ENCODE peak calls at places on chromosomes 3 and 15, in four cellular contexts. V is BE2C, D is psoas muscle, G is endodermal cell. Z is an unnamed sample. For H3K9me3 and H3K36me3, the result is how much of the 10 kb centered on the place peaks cover.

GRCh38 chr3:89108154-89108553 is 733 bp downstream of the EPHA3 start:
- DNase-seq in V (no peak), D (no peak), G (no peak), Z (no peak)

GRCh38 chr3:117248149-117248548 is 538.6 kb downstream of the TUSC7 start:
- DNase-seq in V (peak), D (no peak), G (no peak), Z (no peak)

GRCh38 chr3:9826815-9827574 is 16.8 kb downstream of the RPUSD3 start:
- DNase-seq in V (peak), D (no peak), G (peak), Z (no peak)

GRCh38 chr15:63495343-63495742 is 9.1 kb upstream of the USP3 start:
- DNase-seq in V (no peak), D (no peak), G (peak), Z (no peak)

GRCh38 chr3:185363662-185364203 is 797 bp downstream of the MAP3K13 start:
- DNase-seq in V (no peak), D (no peak), G (no peak), Z (no peak)

GRCh38 chr3:192060160-192060783 is 599.3 kb downstream of the PYDC2 start:
- DNase-seq in V (no peak), D (no peak), G (no peak), Z (no peak)

GRCh38 chr15:86555939-86556725 is 476.5 kb downstream of the AGBL1 start:
- DNase-seq in V (no peak), D (no peak), G (no peak), Z (no peak)

GRCh38 chr3:105944281-105944680 is 75.5 kb upstream of the CBLB start:
- DNase-seq in V (no peak), D (no peak), G (no peak), Z (no peak)

GRCh38 chr15:30962079-30962478 is 29.3 kb downstream of the MTMR10 start:
- DNase-seq in V (no peak), D (no peak), G (no peak), Z (no peak)

GRCh38 chr3:121399820-121400219 is 146.0 kb downstream of the POLQ start:
- DNase-seq in V (no peak), D (no peak), G (no peak), Z (no peak)

GRCh38 chr3:27080126-27080525 is 289.1 kb downstream of the NEK10 start:
- DNase-seq in V (no peak), D (no peak), G (no peak), Z (no peak)

GRCh38 chr3:170745211-170745718 is 124.7 kb downstream of the RPL22L1 start:
- DNase-seq in V (no peak), D (no peak), G (no peak), Z (no peak)

GRCh38 chr3:193836918-193837317 is 243.9 kb downstream of the OPA1 start:
- DNase-seq in V (no peak), D (no peak), G (peak), Z (no peak)

GRCh38 chr3:160003520-160004128 is 15.0 kb downstream of the IL12A start:
- DNase-seq in V (peak), D (peak), G (peak), Z (no peak)

GRCh38 chr15:76929011-76929760 is 2.4 kb upstream of the RCN2 start:
- DNase-seq in V (no peak), D (no peak), G (no peak), Z (no peak)

GRCh38 chr3:170424879-170425278 is 6.2 kb downstream of the CLDN11 start:
- DNase-seq in V (no peak), D (no peak), G (no peak), Z (no peak)

GRCh38 chr15:101361418-101361817 is 66.4 kb upstream of the SNRPA1 start:
- DNase-seq in V (no peak), D (no peak), G (no peak), Z (no peak)

GRCh38 chr3:49132437-49133225 is at the start of gene LAMB2:
- DNase-seq in V (peak), D (peak), G (peak), Z (peak)

GRCh38 chr15:62412634-62413033 is 247.5 kb upstream of the C2CD4B start:
- DNase-seq in V (no peak), D (no peak), G (no peak), Z (no peak)

GRCh38 chr3:123489400-123490004 is 40.6 kb upstream of the ADCY5 start:
- DNase-seq in V (peak), D (peak), G (peak), Z (peak)

GRCh38 chr3:61052855-61053254 is 198.4 kb downstream of the FHIT start:
- DNase-seq in V (no peak), D (no peak), G (no peak), Z (no peak)

GRCh38 chr3:60517134-60517533 is 734.1 kb downstream of the FHIT start:
- DNase-seq in V (no peak), D (no peak), G (no peak), Z (no peak)

GRCh38 chr3:196122021-196122687 is 40.3 kb upstream of the TFRC start:
- DNase-seq in V (no peak), D (no peak), G (no peak), Z (no peak)

GRCh38 chr3:189238071-189238470 is 66.3 kb downstream of the TPRG1 start:
- DNase-seq in V (no peak), D (no peak), G (no peak), Z (no peak)

GRCh38 chr15:87973456-87974215 is 282.9 kb downstream of the NTRK3 start:
- DNase-seq in V (no peak), D (no peak), G (peak), Z (no peak)

GRCh38 chr3:127038923-127039581 is 56.1 kb downstream of the PLXNA1 start:
- DNase-seq in V (no peak), D (peak), G (no peak), Z (no peak)

GRCh38 chr15:69648215-69648614 is 195.6 kb downstream of the RPLP1 start:
- DNase-seq in V (peak), D (no peak), G (peak), Z (no peak)

GRCh38 chr3:86410587-86410986 is 580.4 kb downstream of the VGLL3 start:
- DNase-seq in V (no peak), D (no peak), G (no peak), Z (no peak)

GRCh38 chr15:89067751-89068150 is 20.5 kb upstream of the ABHD2 start:
- DNase-seq in V (no peak), D (no peak), G (no peak), Z (no peak)

GRCh38 chr15:89837134-89837829 is 22.6 kb upstream of the ANPEP start:
- DNase-seq in V (no peak), D (no peak), G (no peak), Z (peak)

GRCh38 chr15:41105348-41106334 is 10.4 kb downstream of the INO80 start:
- DNase-seq in V (no peak), D (no peak), G (no peak), Z (no peak)

GRCh38 chr15:77659350-77660321 is 26.9 kb upstream of the LINGO1 start:
- DNase-seq in V (peak), D (peak), G (peak), Z (no peak)

GRCh38 chr3:167198949-167199348 is 181.1 kb downstream of the ZBBX start:
- DNase-seq in V (no peak), D (no peak), G (no peak), Z (no peak)

GRCh38 chr3:99714146-99714545 is 75.8 kb downstream of the COL8A1 start:
- DNase-seq in V (no peak), D (no peak), G (no peak), Z (no peak)

GRCh38 chr15:68583936-68584703 is 5.3 kb downstream of the CORO2B start:
- DNase-seq in V (no peak), D (no peak), G (no peak), Z (no peak)

GRCh38 chr3:192188218-192188835 is 539.0 kb downstream of the FGF12 start:
- DNase-seq in V (peak), D (peak), G (peak), Z (peak)

GRCh38 chr3:26460975-26461374 is 161.6 kb upstream of the LRRC3B start:
- DNase-seq in V (no peak), D (no peak), G (no peak), Z (no peak)

GRCh38 chr15:58043192-58043903 is 22.2 kb downstream of the ALDH1A2 start:
- DNase-seq in V (peak), D (peak), G (peak), Z (no peak)

GRCh38 chr3:140629351-140630137 is 48.3 kb upstream of the TRIM42 start:
- DNase-seq in V (no peak), D (no peak), G (no peak), Z (no peak)

GRCh38 chr3:107455621-107456020 is 67.1 kb upstream of the BBX start:
- DNase-seq in V (no peak), D (no peak), G (no peak), Z (no peak)

DNA sequence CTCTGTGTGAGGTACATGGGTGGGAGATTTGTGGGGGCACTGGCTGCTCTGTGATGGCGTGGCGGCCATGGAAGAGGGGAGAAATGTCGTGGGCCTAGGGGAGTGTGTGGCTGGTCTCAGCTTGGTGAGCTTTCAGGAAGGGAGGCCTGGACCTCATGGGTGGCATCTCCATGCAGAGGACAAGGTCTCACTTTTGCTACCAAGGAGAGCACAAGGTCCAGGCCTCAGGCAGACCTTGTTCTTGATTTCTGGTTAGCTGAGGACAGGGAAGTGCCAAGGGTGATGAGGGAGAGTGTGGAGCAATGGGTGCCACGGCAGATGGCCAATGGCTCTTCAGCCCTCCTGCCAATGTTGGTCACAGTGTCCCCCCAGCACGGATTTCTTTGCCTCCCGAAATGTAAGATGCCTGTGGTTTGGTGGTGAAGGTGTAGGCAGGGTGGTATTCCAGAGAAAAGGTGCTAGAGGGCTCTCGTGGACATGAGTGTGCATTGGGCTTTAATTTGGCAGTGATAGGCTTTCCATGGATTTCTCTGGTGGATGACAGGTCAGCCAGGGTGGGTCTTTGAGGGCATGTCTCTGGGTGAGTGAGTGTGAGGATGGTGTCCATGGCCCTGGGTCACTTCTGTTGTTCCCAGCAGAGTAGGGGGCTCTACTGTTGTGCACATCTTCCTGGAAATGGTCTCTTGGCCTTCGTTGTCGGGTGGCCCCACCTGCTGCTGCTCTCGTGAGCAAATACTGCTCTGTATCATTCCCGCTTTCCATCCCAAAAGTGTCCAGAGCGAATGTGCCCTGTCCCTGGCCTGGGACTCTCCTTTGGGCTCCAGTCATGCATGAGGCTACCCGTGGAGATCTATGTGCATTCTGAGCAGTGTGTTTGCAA is 108.0 kb downstream of the SNRPN start:
- DNase-seq in V (no peak), D (no peak), G (peak), Z (no peak)
- H3K9me3 ChIP-seq in V (under half), D (half or more), G (half or more), Z (half or more)

GRCh38 chr3:70273492-70273891 is 38.9 kb downstream of the MDFIC2 start:
- DNase-seq in V (no peak), D (no peak), G (no peak), Z (no peak)
- H3K4me3 ChIP-seq in V (no peak), D (no peak), G (no peak), Z (no peak)

DNA sequence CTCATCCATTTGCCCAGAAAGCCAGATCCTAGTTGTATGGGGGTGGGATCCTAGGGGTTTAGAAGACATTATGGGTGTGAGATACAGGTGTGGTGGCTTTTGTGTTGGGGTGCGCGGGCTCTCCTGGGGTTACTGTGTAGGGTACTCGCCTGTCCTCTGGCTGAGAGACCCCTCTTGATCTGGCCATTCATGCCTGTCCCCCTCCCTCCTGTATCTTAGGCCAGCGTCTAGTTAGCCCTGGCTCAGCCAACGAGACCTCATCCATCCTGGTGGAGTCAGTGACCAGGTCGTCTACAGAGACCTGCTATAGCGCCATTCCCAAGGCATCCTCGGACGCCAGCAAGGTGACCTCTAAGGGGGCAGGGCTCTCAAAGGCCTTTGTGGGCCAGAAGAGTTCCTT is 41.4 kb downstream of the DNASE1L3 start:
- DNase-seq in V (no peak), D (no peak), G (no peak), Z (no peak)
- H3K36me3 ChIP-seq in V (under half), D (under half), G (half or more), Z (under half)

GRCh38 chr3:109887293-109887692 is 549.9 kb upstream of the DPPA4 start:
- DNase-seq in V (no peak), D (no peak), G (no peak), Z (no peak)
- H3K9me3 ChIP-seq in V (under half), D (under half), G (under half), Z (under half)

GRCh38 chr3:39809995-39810595 is 686 bp downstream of the MYRIP start:
- DNase-seq in V (peak), D (no peak), G (peak), Z (no peak)

GRCh38 chr3:39806820-39807219 is 2.6 kb upstream of the MYRIP start:
- DNase-seq in V (no peak), D (no peak), G (no peak), Z (no peak)

GRCh38 chr3:39810647-39811161 is 1.3 kb downstream of the MYRIP start:
- DNase-seq in V (no peak), D (no peak), G (peak), Z (no peak)

GRCh38 chr3:39809181-39809994 is at the start of gene MYRIP:
- DNase-seq in V (peak), D (peak), G (peak), Z (no peak)

DNA sequence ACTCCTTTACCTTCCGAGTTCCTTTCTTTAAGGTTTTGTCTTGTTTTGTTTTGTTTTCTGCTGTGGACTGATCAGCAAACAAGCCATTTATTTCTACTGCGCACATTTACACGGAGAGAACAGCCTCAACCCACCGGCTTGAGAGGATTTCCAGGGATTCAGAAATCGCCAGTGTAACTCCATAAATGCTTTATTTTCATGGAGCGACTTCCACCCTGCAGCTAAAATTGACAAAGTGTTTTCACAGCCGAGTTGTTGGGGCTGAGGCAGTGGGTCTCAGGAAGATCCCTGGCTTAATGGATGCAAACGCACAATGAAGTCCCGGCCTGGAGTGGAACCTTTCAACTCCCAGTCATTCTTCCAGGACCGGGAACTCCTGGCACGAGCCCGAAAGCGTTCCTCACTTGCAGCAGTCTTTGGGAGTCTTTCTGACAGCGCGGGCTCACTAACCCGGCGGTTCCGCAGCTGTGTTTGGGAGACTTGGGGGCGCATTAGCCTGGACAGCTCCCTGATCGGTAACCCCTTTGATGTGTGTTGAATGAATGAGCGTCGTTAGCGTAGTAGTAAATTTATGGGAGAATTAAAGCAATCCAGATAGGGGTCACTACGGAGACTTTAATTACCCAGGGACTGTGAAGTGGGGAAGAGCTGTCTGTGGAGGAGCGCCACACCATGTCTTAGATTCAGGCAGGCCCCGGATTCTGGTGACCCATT is 785 bp upstream of the MYRIP start:
- DNase-seq in V (peak), D (no peak), G (peak), Z (no peak)
- H3K4me3 ChIP-seq in V (peak), D (peak), G (peak), Z (peak)